ENCODE peak calls at places on chromosomes 12 and 14, in nine cellular contexts. H is mesenchymal stem cell; I is IMR-90; F is thyroid gland; U is heart right ventricle; K is CD8-positive, alpha-beta memory T cell; G is aorta; Y is HCT116; C is tibial artery. W is an unnamed sample.
A peak's percentile ranks its signal among the peaks of the same experiment; 100 is the strongest.

GRCh38 chr12:109385339-109386078 is 37.8 kb downstream of the MYO1H start:
- DNase-seq in U (no peak), K (no peak), G (peak; percentile 48), H (peak; percentile 48), Y (peak; percentile 51), F (no peak), I (peak; percentile 53), C (no peak), W (peak; percentile 40)

GRCh38 chr12:22755629-22756028 is 130.7 kb downstream of the ETNK1 start:
- DNase-seq in F (no peak), C (no peak), H (no peak), Y (no peak), U (no peak), G (peak; percentile 53), I (no peak), K (no peak), W (no peak)

GRCh38 chr12:28089363-28089762 is 100.9 kb upstream of the CCDC91 start:
- DNase-seq in K (no peak), I (peak; percentile 37), F (no peak), U (peak; percentile 16), G (no peak), C (no peak), H (peak; percentile 28), Y (no peak), W (peak; percentile 43)

GRCh38 chr12:132513070-132513398 is 23.1 kb downstream of the FBRSL1 start:
- DNase-seq in C (no peak), U (no peak), I (peak; percentile 75), F (no peak), K (no peak), G (no peak), H (no peak), Y (no peak), W (peak; percentile 76)

GRCh38 chr14:67526676-67527459 is 6.2 kb upstream of the PLEKHH1 start:
- DNase-seq in H (peak; percentile 60), G (peak; percentile 46), F (peak; percentile 59), U (peak; percentile 22), I (peak; percentile 45), Y (peak; percentile 59), K (no peak), C (no peak), W (peak; percentile 53)

GRCh38 chr12:80053048-80053790 is 46.1 kb upstream of the OTOGL start:
- DNase-seq in C (peak; percentile 96), G (peak; percentile 91), H (peak; percentile 24), K (no peak), I (peak; percentile 96), U (peak; percentile 65), F (peak; percentile 62), Y (no peak), W (peak; percentile 96)

GRCh38 chr12:27732281-27732680 is 21.6 kb downstream of the MRPS35 start:
- DNase-seq in K (no peak), I (no peak), F (no peak), U (no peak), H (no peak), C (no peak), Y (no peak), G (no peak), W (no peak)

GRCh38 chr12:16027012-16027411 is 115.9 kb downstream of the DERA start:
- DNase-seq in H (no peak), Y (no peak), I (no peak), U (no peak), F (no peak), K (no peak), C (no peak), G (no peak), W (no peak)

GRCh38 chr12:108799528-108800243 is 57.7 kb downstream of the SSH1 start:
- DNase-seq in K (no peak), I (no peak), G (peak; percentile 34), F (no peak), U (no peak), C (no peak), H (no peak), Y (no peak), W (no peak)

GRCh38 chr14:68462683-68463082 is 330.2 kb downstream of the ZFP36L1 start:
- DNase-seq in K (no peak), Y (no peak), C (no peak), G (no peak), I (no peak), U (no peak), F (no peak), H (no peak), W (no peak)

GRCh38 chr12:68587448-68587873 is 23.2 kb upstream of the RAP1B start:
- DNase-seq in G (no peak), I (no peak), F (no peak), C (no peak), Y (no peak), H (no peak), U (no peak), K (peak; percentile 57), W (peak; percentile 29)

GRCh38 chr14:82046512-82047226 is 513.0 kb upstream of the SEL1L start:
- DNase-seq in Y (no peak), F (no peak), G (no peak), K (no peak), C (no peak), H (no peak), U (no peak), I (no peak), W (no peak)

GRCh38 chr12:50572760-50573159 is 68.0 kb downstream of the DIP2B start:
- DNase-seq in C (no peak), U (no peak), G (no peak), F (peak; percentile 51), K (no peak), H (peak; percentile 36), Y (no peak), I (no peak), W (no peak)

GRCh38 chr12:119630223-119630781 is 36.7 kb downstream of the TMEM233 start:
- DNase-seq in I (no peak), U (no peak), K (no peak), C (no peak), Y (no peak), G (no peak), H (no peak), F (no peak), W (no peak)

GRCh38 chr14:70061108-70061507 is 127.6 kb downstream of the SLC8A3 start:
- DNase-seq in G (no peak), F (no peak), C (no peak), H (no peak), K (no peak), Y (no peak), I (no peak), U (no peak), W (no peak)

GRCh38 chr14:54267172-54267571 is 129.6 kb upstream of the CDKN3 start:
- DNase-seq in K (no peak), G (no peak), C (no peak), U (no peak), F (peak; percentile 33), H (no peak), I (no peak), Y (no peak), W (no peak)

GRCh38 chr12:67394600-67394999 is 125.4 kb downstream of the CAND1 start:
- DNase-seq in G (peak; percentile 70), H (no peak), K (no peak), I (peak; percentile 57), U (peak; percentile 63), C (peak; percentile 74), F (peak; percentile 68), Y (no peak), W (peak; percentile 85)

DNA sequence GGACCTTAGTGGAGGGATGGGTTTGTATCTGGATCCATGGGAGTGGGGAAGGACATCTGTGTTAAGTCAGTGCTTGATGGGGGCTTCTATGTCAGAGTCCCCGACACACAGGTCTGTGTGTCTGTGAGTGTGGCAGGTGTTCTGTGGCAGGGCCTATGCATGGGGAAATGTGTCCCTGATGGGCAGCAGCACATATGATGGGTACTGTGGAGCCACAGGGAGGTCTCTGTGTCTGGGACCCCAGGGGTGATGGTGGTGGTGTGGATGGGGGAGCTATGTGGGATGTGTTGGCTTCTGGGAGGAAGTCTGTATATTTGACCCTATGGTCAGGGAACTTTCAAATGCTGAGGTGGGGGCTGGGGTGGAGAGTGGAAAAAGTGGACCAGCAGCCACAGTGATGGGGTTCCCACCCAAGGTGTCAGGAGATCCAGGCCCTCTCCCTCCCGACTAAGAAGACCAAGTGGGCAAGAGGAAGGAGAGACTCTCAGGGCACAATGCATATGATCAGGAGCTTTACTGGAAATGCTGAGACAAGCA is 16.5 kb downstream of the KRT7 start:
- DNase-seq in H (no peak), C (peak; percentile 49), Y (no peak), K (no peak), I (no peak), G (no peak), U (no peak), F (no peak), W (no peak)
- H3K4me1 ChIP-seq in H (peaks cover 56% of the 10 kb centered on the region), C (no peaks in the 10 kb centered on the region), Y (peaks cover 63% of the 10 kb centered on the region), K (no peaks in the 10 kb centered on the region), I (peaks cover 13% of the 10 kb centered on the region), G (no peaks in the 10 kb centered on the region), U (no peaks in the 10 kb centered on the region), F (peaks cover 55% of the 10 kb centered on the region), W (peaks cover 2% of the 10 kb centered on the region)

DNA sequence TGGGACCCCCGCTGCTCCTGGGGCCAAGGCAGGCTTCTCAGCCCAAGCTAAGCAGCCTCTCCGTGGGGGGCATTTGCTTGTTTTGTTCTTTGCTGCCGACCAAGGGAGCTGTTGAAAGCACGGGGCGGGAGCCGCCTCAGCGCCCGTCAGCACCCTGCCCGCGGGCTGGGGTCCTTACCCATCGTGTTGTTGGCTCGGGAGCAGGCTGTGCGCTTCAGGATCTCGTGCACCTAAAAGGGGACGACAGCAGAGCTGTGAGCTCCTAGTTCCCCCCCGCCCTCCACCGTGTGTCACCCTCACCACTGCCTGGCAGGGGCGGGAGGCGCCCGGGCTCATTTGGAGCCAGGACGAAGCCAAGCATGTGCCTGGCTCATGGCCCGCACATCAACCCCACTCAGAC is 117.5 kb downstream of the ANO2 start:
- DNase-seq in K (no peak), G (no peak), Y (no peak), I (no peak), F (no peak), U (no peak), C (no peak), H (no peak), W (no peak)
- H3K4me3 ChIP-seq in K (no peak overlapping the region), G (no peak overlapping the region), Y (no peak overlapping the region), I (no peak overlapping the region), F (no peak overlapping the region), U (no peak overlapping the region), C (no peak overlapping the region), H (no peak overlapping the region), W (no peak overlapping the region)

DNA sequence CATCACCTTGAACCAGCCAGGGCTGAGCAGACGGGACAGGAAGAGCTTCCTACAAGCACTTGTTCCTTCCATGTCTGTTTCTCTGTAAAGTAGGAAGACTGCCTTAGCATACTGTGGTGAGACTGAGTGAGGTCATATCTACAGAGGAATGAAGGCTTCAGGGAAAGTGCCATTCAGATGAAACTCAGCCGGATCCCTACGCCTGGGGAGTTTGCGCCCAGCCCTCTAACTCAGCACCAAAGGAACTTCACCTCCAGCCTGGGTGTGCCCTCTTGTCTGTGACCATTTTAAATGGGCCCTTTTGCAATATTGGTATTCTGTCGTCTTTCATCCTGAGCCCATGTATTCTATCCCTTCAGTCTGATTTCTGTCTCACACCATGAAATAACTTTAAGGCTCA is 175.6 kb upstream of the FKBP4 start:
- DNase-seq in F (no peak), I (peak; percentile 34), K (no peak), U (no peak), Y (no peak), H (no peak), G (peak; percentile 3), C (no peak), W (no peak)
- H3K4me1 ChIP-seq in F (peaks cover 4% of the 10 kb centered on the region), I (peaks cover 16% of the 10 kb centered on the region), K (no peaks in the 10 kb centered on the region), U (no peaks in the 10 kb centered on the region), Y (peaks cover under 1% of the 10 kb centered on the region), H (peaks cover 6% of the 10 kb centered on the region), G (no peaks in the 10 kb centered on the region), C (no peaks in the 10 kb centered on the region), W (peaks cover 12% of the 10 kb centered on the region)

GRCh38 chr12:106073179-106073578 is 65.6 kb downstream of the NUAK1 start:
- DNase-seq in Y (no peak), C (no peak), H (no peak), U (no peak), K (no peak), F (no peak), I (no peak), G (no peak), W (no peak)
- H3K4me3 ChIP-seq in Y (no peak overlapping the region), C (no peak overlapping the region), H (no peak overlapping the region), U (no peak overlapping the region), K (no peak overlapping the region), F (no peak overlapping the region), I (no peak overlapping the region), G (no peak overlapping the region), W (no peak overlapping the region)

W was measured in fibroblast of lung.